ENCODE peak calls at places on chromosomes 2 and 18, in four cellular contexts. One of them, this sample, is unnamed. For H3K4me1, the result is how much of the 10 kb centered on the place peaks cover.

GRCh38 chr2:92072461-92073035 is 2798.7 kb upstream of the TEKT4 start:
- DNase-seq in left ventricle myocardium inferior: no peak
- DNase-seq in body of pancreas: peak
- DNase-seq in lung: no peak
- DNase-seq in this sample: no peak

GRCh38 chr2:30620102-30620501 is 173.1 kb downstream of the LCLAT1 start:
- DNase-seq in body of pancreas: no peak
- DNase-seq in lung: no peak
- DNase-seq in left ventricle myocardium inferior: no peak
- DNase-seq in this sample: no peak

GRCh38 chr2:235070063-235070706 is 118.4 kb downstream of the SH3BP4 start:
- DNase-seq in lung: no peak
- DNase-seq in left ventricle myocardium inferior: no peak
- DNase-seq in body of pancreas: no peak
- DNase-seq in this sample: no peak

GRCh38 chr18:78735131-78736014 is 244.2 kb upstream of the SALL3 start:
- DNase-seq in lung: no peak
- DNase-seq in body of pancreas: no peak
- DNase-seq in left ventricle myocardium inferior: no peak
- DNase-seq in this sample: no peak

GRCh38 chr2:3626817-3627499 is 31.0 kb upstream of the ALLC start:
- DNase-seq in body of pancreas: peak
- DNase-seq in left ventricle myocardium inferior: no peak
- DNase-seq in lung: no peak
- DNase-seq in this sample: no peak

GRCh38 chr18:7572837-7573236 is 5.7 kb downstream of the PTPRM start:
- DNase-seq in body of pancreas: no peak
- DNase-seq in lung: no peak
- DNase-seq in left ventricle myocardium inferior: no peak
- DNase-seq in this sample: no peak

GRCh38 chr2:397561-398325 is 109.9 kb upstream of the ALKAL2 start:
- DNase-seq in lung: no peak
- DNase-seq in body of pancreas: no peak
- DNase-seq in left ventricle myocardium inferior: no peak
- DNase-seq in this sample: no peak

GRCh38 chr18:5444269-5444668 is 99.5 kb downstream of the EPB41L3 start:
- DNase-seq in body of pancreas: no peak
- DNase-seq in lung: no peak
- DNase-seq in left ventricle myocardium inferior: no peak
- DNase-seq in this sample: no peak

GRCh38 chr2:169080250-169081035 is 11.1 kb downstream of the DHRS9 start:
- DNase-seq in left ventricle myocardium inferior: no peak
- DNase-seq in lung: no peak
- DNase-seq in body of pancreas: no peak
- DNase-seq in this sample: no peak

GRCh38 chr2:204842731-204843490 is 297.6 kb downstream of the PARD3B start:
- DNase-seq in left ventricle myocardium inferior: no peak
- DNase-seq in lung: no peak
- DNase-seq in body of pancreas: no peak
- DNase-seq in this sample: no peak

GRCh38 chr18:9708882-9709877 is 1.1 kb downstream of the RAB31 start:
- DNase-seq in lung: no peak
- DNase-seq in left ventricle myocardium inferior: peak
- DNase-seq in body of pancreas: no peak
- DNase-seq in this sample: no peak

GRCh38 chr2:134169788-134170187 is 84.1 kb upstream of the MGAT5 start:
- DNase-seq in lung: no peak
- DNase-seq in left ventricle myocardium inferior: no peak
- DNase-seq in body of pancreas: no peak
- DNase-seq in this sample: no peak

GRCh38 chr18:79812052-79812451 is 14.3 kb downstream of the KCNG2 start:
- DNase-seq in lung: no peak
- DNase-seq in left ventricle myocardium inferior: no peak
- DNase-seq in body of pancreas: no peak
- DNase-seq in this sample: no peak

GRCh38 chr2:146388757-146389156 is 1456.1 kb upstream of the ACVR2A start:
- DNase-seq in lung: no peak
- DNase-seq in body of pancreas: no peak
- DNase-seq in left ventricle myocardium inferior: no peak
- DNase-seq in this sample: no peak

GRCh38 chr2:197911667-197912066 is 107.3 kb downstream of the PLCL1 start:
- DNase-seq in lung: no peak
- DNase-seq in left ventricle myocardium inferior: no peak
- DNase-seq in body of pancreas: no peak
- DNase-seq in this sample: no peak

GRCh38 chr2:50126077-50126476 is 905.9 kb downstream of the NRXN1 start:
- DNase-seq in lung: no peak
- DNase-seq in body of pancreas: no peak
- DNase-seq in left ventricle myocardium inferior: no peak
- DNase-seq in this sample: no peak

GRCh38 chr2:231687133-231687852 is 21.0 kb upstream of the PTMA start:
- DNase-seq in body of pancreas: peak
- DNase-seq in left ventricle myocardium inferior: peak
- DNase-seq in lung: peak
- DNase-seq in this sample: no peak

GRCh38 chr2:10124538-10125045 is 2.1 kb downstream of the RRM2 start:
- DNase-seq in lung: no peak
- DNase-seq in left ventricle myocardium inferior: no peak
- DNase-seq in body of pancreas: peak
- DNase-seq in this sample: peak

GRCh38 chr2:160332318-160332717 is 132.2 kb upstream of the ITGB6 start:
- DNase-seq in lung: no peak
- DNase-seq in left ventricle myocardium inferior: no peak
- DNase-seq in body of pancreas: no peak
- DNase-seq in this sample: no peak

GRCh38 chr2:177909962-177910361 is 162.6 kb downstream of the PDE11A start:
- DNase-seq in lung: no peak
- DNase-seq in left ventricle myocardium inferior: no peak
- DNase-seq in body of pancreas: no peak
- DNase-seq in this sample: no peak

GRCh38 chr2:42964444-42965081 is 172.2 kb upstream of the HAAO start:
- DNase-seq in left ventricle myocardium inferior: peak
- DNase-seq in lung: peak
- DNase-seq in body of pancreas: peak
- DNase-seq in this sample: no peak

GRCh38 chr2:207167129-207167923 is 1.6 kb upstream of the KLF7 start:
- DNase-seq in lung: no peak
- DNase-seq in body of pancreas: no peak
- DNase-seq in left ventricle myocardium inferior: no peak
- DNase-seq in this sample: no peak

GRCh38 chr18:76380791-76381405 is 114.1 kb downstream of the ZNF516 start:
- DNase-seq in lung: no peak
- DNase-seq in body of pancreas: no peak
- DNase-seq in left ventricle myocardium inferior: no peak
- DNase-seq in this sample: no peak

GRCh38 chr2:191051825-191052778 is 38.1 kb upstream of the STAT1 start:
- DNase-seq in lung: no peak
- DNase-seq in left ventricle myocardium inferior: no peak
- DNase-seq in body of pancreas: no peak
- DNase-seq in this sample: peak

GRCh38 chr2:25380586-25381360 is 39.0 kb upstream of the DNMT3A start:
- DNase-seq in left ventricle myocardium inferior: no peak
- DNase-seq in lung: no peak
- DNase-seq in body of pancreas: no peak
- DNase-seq in this sample: no peak

GRCh38 chr2:160493227-160494028 is at the start of gene RBMS1:
- DNase-seq in lung: peak
- DNase-seq in body of pancreas: peak
- DNase-seq in left ventricle myocardium inferior: peak
- DNase-seq in this sample: peak

GRCh38 chr18:50161806-50162205 is 33.1 kb downstream of the MYO5B start:
- DNase-seq in left ventricle myocardium inferior: no peak
- DNase-seq in lung: no peak
- DNase-seq in body of pancreas: no peak
- DNase-seq in this sample: no peak

GRCh38 chr2:23707096-23707495 is 219.8 kb downstream of the ATAD2B start:
- DNase-seq in lung: no peak
- DNase-seq in body of pancreas: no peak
- DNase-seq in left ventricle myocardium inferior: no peak
- DNase-seq in this sample: no peak

GRCh38 chr2:57890462-57890861 is 156.1 kb upstream of the VRK2 start:
- DNase-seq in lung: no peak
- DNase-seq in left ventricle myocardium inferior: no peak
- DNase-seq in body of pancreas: no peak
- DNase-seq in this sample: no peak

GRCh38 chr2:11835403-11835802 is 89.0 kb downstream of the LPIN1 start:
- DNase-seq in lung: no peak
- DNase-seq in body of pancreas: no peak
- DNase-seq in left ventricle myocardium inferior: no peak
- DNase-seq in this sample: no peak
- TF ChIP-seq CTCF in lung: no peak
- TF ChIP-seq CTCF in body of pancreas: no peak
- TF ChIP-seq CTCF in left ventricle myocardium inferior: no peak
- TF ChIP-seq CTCF in this sample: no peak

GRCh38 chr2:189662674-189663226 is 1.5 kb downstream of the ASNSD1 start:
- DNase-seq in lung: no peak
- DNase-seq in left ventricle myocardium inferior: no peak
- DNase-seq in body of pancreas: no peak
- DNase-seq in this sample: no peak

GRCh38 chr2:189660803-189661147 is 484 bp upstream of the ASNSD1 start:
- DNase-seq in lung: no peak
- DNase-seq in body of pancreas: no peak
- DNase-seq in left ventricle myocardium inferior: no peak
- DNase-seq in this sample: no peak

GRCh38 chr2:189661148-189661956 is at the start of gene ASNSD1:
- DNase-seq in lung: peak
- DNase-seq in body of pancreas: peak
- DNase-seq in left ventricle myocardium inferior: peak
- DNase-seq in this sample: peak

GRCh38 chr2:189659734-189660133 is 1.5 kb upstream of the ASNSD1 start:
- DNase-seq in left ventricle myocardium inferior: no peak
- DNase-seq in body of pancreas: no peak
- DNase-seq in lung: no peak
- DNase-seq in this sample: no peak

DNA sequence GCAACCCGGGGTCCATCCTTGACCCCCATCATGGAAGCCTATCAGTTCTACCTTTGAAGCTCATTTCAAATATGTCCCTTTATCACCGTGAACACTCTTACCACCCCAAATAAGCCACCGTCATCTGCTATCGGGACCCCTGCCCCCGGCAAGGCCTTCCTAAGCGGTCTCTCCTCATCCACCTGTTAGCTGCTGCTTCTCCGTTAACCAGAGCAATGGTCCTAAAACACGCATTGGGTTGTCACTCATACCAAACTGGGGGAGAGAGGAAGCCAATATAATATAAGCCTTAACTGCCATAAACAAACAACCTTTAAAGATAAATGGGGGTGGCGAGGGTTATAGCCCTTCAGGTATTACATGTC is 680 bp downstream of the ASNSD1 start:
- DNase-seq in lung: no peak
- DNase-seq in left ventricle myocardium inferior: no peak
- DNase-seq in body of pancreas: no peak
- DNase-seq in this sample: no peak
- H3K27ac ChIP-seq in lung: no peak
- H3K27ac ChIP-seq in left ventricle myocardium inferior: peak
- H3K27ac ChIP-seq in body of pancreas: no peak
- H3K27ac ChIP-seq in this sample: peak

GRCh38 chr2:187698374-187699110 is 144.3 kb upstream of the TFPI start:
- DNase-seq in lung: no peak
- DNase-seq in left ventricle myocardium inferior: no peak
- DNase-seq in body of pancreas: no peak
- DNase-seq in this sample: no peak
- H3K4me1 ChIP-seq in lung: under half
- H3K4me1 ChIP-seq in left ventricle myocardium inferior: under half
- H3K4me1 ChIP-seq in body of pancreas: under half
- H3K4me1 ChIP-seq in this sample: under half

DNA sequence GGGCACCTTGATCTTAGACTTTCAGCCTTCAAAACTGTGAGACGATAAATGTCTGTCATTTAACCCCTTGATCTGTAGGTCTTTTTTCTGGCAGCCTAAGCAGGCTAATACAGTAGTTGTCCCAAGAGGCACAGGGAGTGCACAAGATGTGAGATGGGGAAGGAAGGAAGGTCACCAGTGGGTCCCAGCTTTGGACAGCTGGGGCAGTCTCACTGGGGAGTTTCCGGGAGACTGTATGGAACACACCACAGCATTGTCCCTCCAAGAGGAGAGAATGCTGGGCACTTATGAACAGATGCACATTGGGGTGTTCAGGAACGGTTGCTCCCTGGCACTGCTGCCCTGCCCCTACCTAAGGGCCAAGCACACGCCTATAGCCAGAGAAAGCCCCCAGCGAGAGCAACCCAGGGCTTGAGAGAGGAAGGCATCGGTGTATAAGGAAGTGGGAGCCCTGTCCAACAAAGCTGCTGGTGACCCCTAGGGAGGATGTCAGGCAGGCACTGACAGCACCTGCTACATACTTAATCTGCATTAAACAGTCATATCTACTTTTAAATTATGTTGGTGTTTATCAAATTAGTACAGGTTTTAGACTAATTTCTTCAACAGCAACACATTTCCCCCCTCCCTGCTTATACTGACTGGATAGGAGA is 11.6 kb upstream of the NCK2 start:
- DNase-seq in lung: no peak
- DNase-seq in left ventricle myocardium inferior: no peak
- DNase-seq in body of pancreas: no peak
- DNase-seq in this sample: no peak
- TF ChIP-seq CTCF in lung: no peak
- TF ChIP-seq CTCF in left ventricle myocardium inferior: no peak
- TF ChIP-seq CTCF in body of pancreas: no peak
- TF ChIP-seq CTCF in this sample: no peak

GRCh38 chr2:174035981-174036742 is 71.0 kb upstream of the SP3 start:
- DNase-seq in left ventricle myocardium inferior: no peak
- DNase-seq in body of pancreas: no peak
- DNase-seq in lung: no peak
- DNase-seq in this sample: no peak
- H3K27ac ChIP-seq in left ventricle myocardium inferior: peak
- H3K27ac ChIP-seq in body of pancreas: no peak
- H3K27ac ChIP-seq in lung: peak
- H3K27ac ChIP-seq in this sample: no peak

DNA sequence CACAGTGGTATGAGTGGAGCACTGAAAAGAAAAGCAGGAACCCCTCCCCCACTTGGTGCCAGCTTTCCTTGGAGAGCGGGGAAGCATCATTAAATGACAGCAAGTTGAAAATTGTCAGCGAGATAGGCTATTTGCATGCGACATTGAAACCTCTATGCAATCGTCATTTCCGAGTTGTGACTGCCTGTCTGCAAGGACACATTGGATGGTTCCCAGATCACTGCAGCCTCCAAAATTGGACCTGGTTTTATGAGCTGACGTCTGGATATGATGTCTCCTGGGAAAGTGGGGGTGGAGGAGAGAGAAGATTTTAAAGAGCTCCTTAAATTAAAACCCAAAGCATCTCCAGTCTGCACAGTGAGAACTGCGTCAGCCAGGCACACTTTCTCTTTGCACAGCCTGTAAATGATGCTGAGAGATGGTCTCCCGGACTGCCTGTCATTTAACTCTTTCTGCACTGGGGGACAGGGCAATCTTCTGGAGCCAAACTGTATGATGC is 57.8 kb upstream of the KIF5C start:
- DNase-seq in lung: no peak
- DNase-seq in left ventricle myocardium inferior: no peak
- DNase-seq in body of pancreas: no peak
- DNase-seq in this sample: no peak
- H3K4me1 ChIP-seq in lung: under half
- H3K4me1 ChIP-seq in left ventricle myocardium inferior: under half
- H3K4me1 ChIP-seq in body of pancreas: under half
- H3K4me1 ChIP-seq in this sample: under half

GRCh38 chr2:8681786-8682692 is at the start of gene ID2:
- DNase-seq in body of pancreas: peak
- DNase-seq in lung: peak
- DNase-seq in left ventricle myocardium inferior: peak
- DNase-seq in this sample: peak
- TF ChIP-seq CTCF in body of pancreas: no peak
- TF ChIP-seq CTCF in lung: no peak
- TF ChIP-seq CTCF in left ventricle myocardium inferior: no peak
- TF ChIP-seq CTCF in this sample: peak